ENCODE peak calls at places on chromosomes 3 and 15, in nine cellular contexts. Y is dorsolateral prefrontal cortex, E is fibroblast of pulmonary artery, G is cardiac fibroblast, J is A549, H is SK-N-SH, V is psoas muscle, M is body of pancreas, N is right atrium auricular region. D is an unnamed sample.

GRCh38 chr3:10945683-10946287 is 46.8 kb upstream of the SLC6A1 start:
- DNase-seq in Y (peak; percentile 68), E (peak; percentile 57), G (peak; percentile 55), J (peak; percentile 75), H (peak; percentile 92), V (peak; percentile 68), M (peak; percentile 46), N (no peak), D (peak; percentile 6)

GRCh38 chr15:59255647-59256380 is 49.2 kb downstream of the LDHAL6B start:
- DNase-seq in Y (no peak), E (no peak), G (no peak), J (peak; percentile 95), H (no peak), V (no peak), M (peak; percentile 36), N (no peak), D (no peak)

GRCh38 chr15:68224546-68225250 is 4.8 kb downstream of the CLN6 start:
- DNase-seq in Y (no peak), E (no peak), G (no peak), J (no peak), H (peak; percentile 15), V (no peak), M (no peak), N (peak; percentile 47), D (no peak)

GRCh38 chr3:52014613-52015012 is 18.9 kb upstream of the RPL29 start:
- DNase-seq in Y (no peak), E (no peak), G (no peak), J (no peak), H (no peak), V (peak; percentile 16), M (no peak), N (no peak), D (no peak)

GRCh38 chr15:77542491-77543001 is 90.2 kb downstream of the LINGO1 start:
- DNase-seq in Y (no peak), E (peak; percentile 21), G (no peak), J (no peak), H (no peak), V (no peak), M (no peak), N (no peak), D (no peak)

GRCh38 chr15:62171882-62172281 is 6.8 kb upstream of the C2CD4B start:
- DNase-seq in Y (no peak), E (no peak), G (no peak), J (no peak), H (no peak), V (no peak), M (no peak), N (no peak), D (no peak)

GRCh38 chr15:98983333-98983732 is 24.3 kb downstream of the PGPEP1L start:
- DNase-seq in Y (no peak), E (peak; percentile 67), G (peak; percentile 70), J (peak; percentile 85), H (no peak), V (no peak), M (peak; percentile 59), N (peak; percentile 76), D (peak; percentile 72)

GRCh38 chr3:155835341-155836071 is 18.7 kb downstream of the SLC33A1 start:
- DNase-seq in Y (no peak), E (no peak), G (no peak), J (no peak), H (no peak), V (no peak), M (peak; percentile 86), N (no peak), D (no peak)

GRCh38 chr3:175386630-175387029 is 527.5 kb downstream of the NAALADL2 start:
- DNase-seq in Y (no peak), E (peak; percentile 90), G (peak; percentile 83), J (peak; percentile 1), H (no peak), V (no peak), M (no peak), N (no peak), D (no peak)

GRCh38 chr3:126523745-126524428 is at the start of gene CHST13:
- DNase-seq in Y (peak; percentile 30), E (peak; percentile 30), G (peak; percentile 40), J (peak; percentile 35), H (peak; percentile 91), V (peak; percentile 53), M (peak; percentile 44), N (no peak), D (no peak)

GRCh38 chr3:60555704-60556340 is 695.4 kb downstream of the FHIT start:
- DNase-seq in Y (no peak), E (no peak), G (no peak), J (no peak), H (no peak), V (no peak), M (no peak), N (no peak), D (no peak)

GRCh38 chr3:133038089-133038730 is at the start of gene TMEM108:
- DNase-seq in Y (peak; percentile 96), E (peak; percentile 56), G (peak; percentile 36), J (peak; percentile 73), H (peak; percentile 95), V (peak; percentile 83), M (peak; percentile 75), N (peak; percentile 85), D (no peak)

GRCh38 chr15:100200287-100200772 is 141.4 kb downstream of the ADAMTS17 start:
- DNase-seq in Y (no peak), E (no peak), G (no peak), J (no peak), H (no peak), V (no peak), M (no peak), N (no peak), D (no peak)

GRCh38 chr15:51888593-51889195 is 59.2 kb downstream of the TMOD3 start:
- DNase-seq in Y (no peak), E (peak; percentile 53), G (peak; percentile 51), J (peak; percentile 46), H (peak; percentile 57), V (no peak), M (no peak), N (no peak), D (no peak)

DNA sequence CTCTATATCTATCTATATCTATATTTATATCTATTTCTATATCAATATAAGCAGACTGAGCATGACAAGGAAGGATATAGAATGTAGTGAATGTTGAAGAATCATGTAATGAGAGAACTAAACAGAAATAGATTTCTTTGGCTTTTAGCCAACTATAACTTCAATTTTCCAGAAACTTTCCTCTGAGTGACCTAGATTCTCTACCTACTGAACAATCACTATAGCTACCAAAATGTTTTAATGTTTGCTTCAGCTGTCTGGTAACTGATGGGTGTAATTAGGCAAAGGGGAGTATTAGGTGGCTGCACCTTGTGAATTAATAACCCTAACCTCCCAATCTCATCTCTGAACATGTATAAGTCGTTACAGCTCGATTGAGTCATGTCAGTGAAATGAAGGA is 76.4 kb upstream of the ROBO1 start:
- DNase-seq in Y (no peak), E (no peak), G (no peak), J (no peak), H (no peak), V (no peak), M (no peak), N (no peak), D (no peak)
- TF ChIP-seq CTCF in Y (no peak), E (no peak), G (no peak), J (no peak), H (no peak), V (no peak), M (no peak), N (no peak), D (no peak)

DNA sequence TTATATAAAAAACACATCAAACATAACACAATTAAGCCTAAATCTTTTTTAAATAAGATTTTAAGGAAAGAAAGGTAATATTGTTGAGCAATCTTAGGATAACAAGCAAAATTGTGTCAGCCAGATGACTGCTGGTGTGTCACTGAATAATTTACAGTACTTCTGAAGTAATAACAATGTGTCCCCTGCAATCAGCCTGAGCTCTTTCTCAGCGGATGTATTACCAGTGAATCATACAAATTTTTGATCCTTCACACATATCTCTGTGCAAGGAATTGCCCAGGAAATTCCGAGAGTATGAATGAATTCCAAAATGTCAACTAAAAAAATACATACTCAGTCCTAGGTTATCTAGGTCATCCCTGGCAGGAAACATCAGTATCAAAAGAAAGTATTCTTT is 76.6 kb upstream of the PTX3 start:
- DNase-seq in Y (no peak), E (peak; percentile 92), G (peak; percentile 85), J (peak; percentile 68), H (no peak), V (no peak), M (no peak), N (no peak), D (no peak)
- H3K4me3 ChIP-seq in Y (no peak overlapping the region), E (no peak overlapping the region), G (no peak overlapping the region), J (no peak overlapping the region), H (no peak overlapping the region), V (no peak overlapping the region), M (no peak overlapping the region), N (no peak overlapping the region), D (no peak overlapping the region)

GRCh38 chr3:43506644-43507043 is 115.2 kb downstream of the ANO10 start:
- DNase-seq in Y (no peak), E (no peak), G (no peak), J (no peak), H (no peak), V (no peak), M (no peak), N (no peak), D (no peak)

GRCh38 chr3:43499256-43499655 is 122.6 kb downstream of the ANO10 start:
- DNase-seq in Y (no peak), E (no peak), G (no peak), J (no peak), H (no peak), V (no peak), M (no peak), N (no peak), D (no peak)

GRCh38 chr3:43505351-43505750 is 116.5 kb downstream of the ANO10 start:
- DNase-seq in Y (no peak), E (no peak), G (no peak), J (no peak), H (no peak), V (no peak), M (no peak), N (no peak), D (no peak)

GRCh38 chr3:43497905-43498365 is 123.9 kb downstream of the ANO10 start:
- DNase-seq in Y (no peak), E (peak; percentile 58), G (peak; percentile 45), J (no peak), H (no peak), V (no peak), M (no peak), N (no peak), D (no peak)

GRCh38 chr3:43503067-43503728 is 118.6 kb downstream of the ANO10 start:
- DNase-seq in Y (no peak), E (peak; percentile 65), G (peak; percentile 64), J (no peak), H (peak; percentile 23), V (no peak), M (no peak), N (no peak), D (peak; percentile 37)
- TF ChIP-seq CTCF in Y (peak; percentile 69), E (peak; percentile 42), G (peak; percentile 31), J (peak; percentile 58), H (peak; percentile 74), V (peak; percentile 56), M (peak; percentile 58), N (peak; percentile 73), D (peak; percentile 45)

GRCh38 chr3:62876064-62876463 is 848 bp upstream of the CADPS start:
- DNase-seq in Y (no peak), E (peak; percentile 60), G (peak; percentile 40), J (no peak), H (peak; percentile 2), V (no peak), M (peak; percentile 63), N (no peak), D (peak; percentile 8)
- H3K4me3 ChIP-seq in Y (peak overlapping the region; percentile 76), E (no peak overlapping the region), G (no peak overlapping the region), J (no peak overlapping the region), H (no peak overlapping the region), V (no peak overlapping the region), M (no peak overlapping the region), N (no peak overlapping the region), D (no peak overlapping the region)

D was measured in LNCaP clone FGC.